ENCODE peak calls at places on chromosomes 16 and 17, in nine cellular contexts. One of them, this sample, is unnamed.

GRCh38 chr17:57696050-57696449 is 49.0 kb downstream of the CCDC182 start:
- DNase-seq in A549: no peak
- DNase-seq in cardiac muscle cell: peak; percentile 6
- DNase-seq in neural progenitor cell: no peak
- DNase-seq in ovary: no peak
- DNase-seq in mesendoderm: no peak
- DNase-seq in mammary epithelial cell: no peak
- DNase-seq in uterus: no peak
- DNase-seq in colonic mucosa: no peak
- DNase-seq in this sample: peak; percentile 72

GRCh38 chr17:77449908-77450741 is 309.4 kb downstream of the SEC14L1 start:
- DNase-seq in mammary epithelial cell: peak; percentile 52
- DNase-seq in neural progenitor cell: peak; percentile 89
- DNase-seq in A549: peak; percentile 56
- DNase-seq in mesendoderm: peak; percentile 90
- DNase-seq in ovary: peak; percentile 97
- DNase-seq in colonic mucosa: peak; percentile 87
- DNase-seq in uterus: peak; percentile 93
- DNase-seq in cardiac muscle cell: peak; percentile 86
- DNase-seq in this sample: peak; percentile 95

GRCh38 chr16:50910698-50911025 is 168.8 kb downstream of the CYLD start:
- DNase-seq in colonic mucosa: no peak
- DNase-seq in uterus: no peak
- DNase-seq in A549: no peak
- DNase-seq in mesendoderm: no peak
- DNase-seq in neural progenitor cell: no peak
- DNase-seq in ovary: no peak
- DNase-seq in mammary epithelial cell: no peak
- DNase-seq in cardiac muscle cell: no peak
- DNase-seq in this sample: no peak

GRCh38 chr16:55184052-55184451 is 140.0 kb upstream of the IRX6 start:
- DNase-seq in neural progenitor cell: peak; percentile 50
- DNase-seq in uterus: no peak
- DNase-seq in mammary epithelial cell: no peak
- DNase-seq in A549: no peak
- DNase-seq in ovary: no peak
- DNase-seq in mesendoderm: peak; percentile 89
- DNase-seq in colonic mucosa: no peak
- DNase-seq in cardiac muscle cell: no peak
- DNase-seq in this sample: no peak

GRCh38 chr16:85553436-85554113 is 59.5 kb upstream of the GSE1 start:
- DNase-seq in ovary: peak; percentile 64
- DNase-seq in colonic mucosa: peak; percentile 76
- DNase-seq in A549: peak; percentile 62
- DNase-seq in mammary epithelial cell: peak; percentile 41
- DNase-seq in neural progenitor cell: no peak
- DNase-seq in uterus: peak; percentile 64
- DNase-seq in mesendoderm: peak; percentile 90
- DNase-seq in cardiac muscle cell: peak; percentile 78
- DNase-seq in this sample: peak; percentile 92

GRCh38 chr16:49356728-49357488 is 16.7 kb upstream of the C16orf78 start:
- DNase-seq in ovary: no peak
- DNase-seq in cardiac muscle cell: no peak
- DNase-seq in mammary epithelial cell: no peak
- DNase-seq in A549: no peak
- DNase-seq in uterus: no peak
- DNase-seq in mesendoderm: no peak
- DNase-seq in colonic mucosa: peak; percentile 77
- DNase-seq in neural progenitor cell: no peak
- DNase-seq in this sample: no peak

GRCh38 chr16:31064882-31065461 is 9.1 kb downstream of the ZNF668 start:
- DNase-seq in A549: peak; percentile 55
- DNase-seq in neural progenitor cell: peak; percentile 61
- DNase-seq in uterus: peak; percentile 69
- DNase-seq in colonic mucosa: no peak
- DNase-seq in ovary: no peak
- DNase-seq in mesendoderm: no peak
- DNase-seq in cardiac muscle cell: peak; percentile 92
- DNase-seq in mammary epithelial cell: peak; percentile 79
- DNase-seq in this sample: peak; percentile 74

GRCh38 chr16:25155553-25156460 is 44.3 kb downstream of the LCMT1 start:
- DNase-seq in colonic mucosa: no peak
- DNase-seq in ovary: no peak
- DNase-seq in mammary epithelial cell: peak; percentile 14
- DNase-seq in cardiac muscle cell: peak; percentile 46
- DNase-seq in neural progenitor cell: no peak
- DNase-seq in uterus: no peak
- DNase-seq in mesendoderm: no peak
- DNase-seq in A549: no peak
- DNase-seq in this sample: no peak

GRCh38 chr17:44307387-44308186 is 814 bp upstream of the RUNDC3A start:
- DNase-seq in cardiac muscle cell: peak; percentile 67
- DNase-seq in A549: peak; percentile 88
- DNase-seq in colonic mucosa: no peak
- DNase-seq in uterus: peak; percentile 32
- DNase-seq in neural progenitor cell: peak; percentile 91
- DNase-seq in ovary: peak; percentile 56
- DNase-seq in mammary epithelial cell: peak; percentile 50
- DNase-seq in mesendoderm: peak; percentile 81
- DNase-seq in this sample: no peak

GRCh38 chr17:44309472-44309871 is 1.1 kb downstream of the RUNDC3A start:
- DNase-seq in ovary: no peak
- DNase-seq in uterus: no peak
- DNase-seq in colonic mucosa: no peak
- DNase-seq in mesendoderm: peak; percentile 34
- DNase-seq in cardiac muscle cell: no peak
- DNase-seq in A549: no peak
- DNase-seq in mammary epithelial cell: peak; percentile 14
- DNase-seq in neural progenitor cell: no peak
- DNase-seq in this sample: no peak

GRCh38 chr17:44308320-44308818 is at the start of gene RUNDC3A:
- DNase-seq in colonic mucosa: peak; percentile 80
- DNase-seq in ovary: peak; percentile 88
- DNase-seq in mammary epithelial cell: peak; percentile 66
- DNase-seq in A549: peak; percentile 95
- DNase-seq in uterus: peak; percentile 84
- DNase-seq in cardiac muscle cell: peak; percentile 88
- DNase-seq in mesendoderm: peak; percentile 94
- DNase-seq in neural progenitor cell: peak; percentile 97
- DNase-seq in this sample: peak; percentile 89

GRCh38 chr17:44310188-44310587 is 1.8 kb downstream of the RUNDC3A start:
- DNase-seq in A549: no peak
- DNase-seq in neural progenitor cell: no peak
- DNase-seq in ovary: no peak
- DNase-seq in mesendoderm: no peak
- DNase-seq in colonic mucosa: no peak
- DNase-seq in uterus: no peak
- DNase-seq in cardiac muscle cell: no peak
- DNase-seq in mammary epithelial cell: no peak
- DNase-seq in this sample: no peak

GRCh38 chr17:44308865-44309264 is 464 bp downstream of the RUNDC3A start:
- DNase-seq in neural progenitor cell: no peak
- DNase-seq in A549: no peak
- DNase-seq in colonic mucosa: no peak
- DNase-seq in ovary: no peak
- DNase-seq in uterus: no peak
- DNase-seq in mesendoderm: no peak
- DNase-seq in cardiac muscle cell: no peak
- DNase-seq in mammary epithelial cell: no peak
- DNase-seq in this sample: no peak
- H3K4me3 ChIP-seq in neural progenitor cell: peak overlapping the region; percentile 50
- H3K4me3 ChIP-seq in A549: no peak overlapping the region
- H3K4me3 ChIP-seq in colonic mucosa: peak overlapping the region; percentile 40
- H3K4me3 ChIP-seq in ovary: peak overlapping the region; percentile 23
- H3K4me3 ChIP-seq in uterus: peak overlapping the region; percentile 33
- H3K4me3 ChIP-seq in mesendoderm: no peak overlapping the region
- H3K4me3 ChIP-seq in cardiac muscle cell: no peak overlapping the region
- H3K4me3 ChIP-seq in mammary epithelial cell: no peak overlapping the region
- H3K4me3 ChIP-seq in this sample: peak overlapping the region; percentile 50

GRCh38 chr17:66988069-66988798 is 23.7 kb downstream of the CACNG4 start:
- DNase-seq in mesendoderm: peak; percentile 38
- DNase-seq in uterus: no peak
- DNase-seq in mammary epithelial cell: no peak
- DNase-seq in A549: no peak
- DNase-seq in ovary: no peak
- DNase-seq in colonic mucosa: no peak
- DNase-seq in cardiac muscle cell: no peak
- DNase-seq in neural progenitor cell: peak; percentile 19
- DNase-seq in this sample: no peak

GRCh38 chr17:66985838-66986237 is 21.3 kb downstream of the CACNG4 start:
- DNase-seq in uterus: no peak
- DNase-seq in A549: no peak
- DNase-seq in cardiac muscle cell: no peak
- DNase-seq in neural progenitor cell: no peak
- DNase-seq in mesendoderm: no peak
- DNase-seq in colonic mucosa: no peak
- DNase-seq in ovary: no peak
- DNase-seq in mammary epithelial cell: no peak
- DNase-seq in this sample: no peak

GRCh38 chr17:66987059-66987616 is 22.6 kb downstream of the CACNG4 start:
- DNase-seq in mammary epithelial cell: no peak
- DNase-seq in mesendoderm: no peak
- DNase-seq in cardiac muscle cell: peak; percentile 18
- DNase-seq in neural progenitor cell: no peak
- DNase-seq in colonic mucosa: no peak
- DNase-seq in uterus: no peak
- DNase-seq in A549: no peak
- DNase-seq in ovary: no peak
- DNase-seq in this sample: no peak

GRCh38 chr17:66985338-66985737 is 20.8 kb downstream of the CACNG4 start:
- DNase-seq in colonic mucosa: no peak
- DNase-seq in uterus: no peak
- DNase-seq in cardiac muscle cell: no peak
- DNase-seq in neural progenitor cell: no peak
- DNase-seq in ovary: no peak
- DNase-seq in A549: no peak
- DNase-seq in mesendoderm: no peak
- DNase-seq in mammary epithelial cell: no peak
- DNase-seq in this sample: no peak

DNA sequence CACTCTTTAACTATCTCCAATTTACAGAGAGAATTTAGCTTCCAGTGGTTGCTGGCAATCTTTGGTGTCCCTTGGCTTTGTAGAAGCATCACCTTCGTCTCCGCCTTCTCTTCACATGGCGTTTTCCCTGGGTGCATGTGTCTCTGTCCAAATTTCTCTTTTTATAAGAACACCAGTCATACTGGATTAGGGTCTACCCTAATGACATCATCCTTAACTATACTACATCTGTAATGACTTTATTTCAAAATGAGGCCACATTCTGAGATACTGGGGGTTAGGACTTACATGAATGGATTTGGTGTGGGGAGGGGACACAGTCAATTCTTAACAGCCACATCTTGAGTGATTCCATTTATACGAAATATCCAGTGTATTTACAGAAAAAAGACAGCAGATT is 22.2 kb downstream of the CACNG4 start:
- DNase-seq in ovary: no peak
- DNase-seq in mammary epithelial cell: no peak
- DNase-seq in neural progenitor cell: no peak
- DNase-seq in mesendoderm: no peak
- DNase-seq in cardiac muscle cell: no peak
- DNase-seq in A549: no peak
- DNase-seq in uterus: no peak
- DNase-seq in colonic mucosa: no peak
- DNase-seq in this sample: no peak
- H3K27ac ChIP-seq in ovary: no peak overlapping the region
- H3K27ac ChIP-seq in mammary epithelial cell: no peak overlapping the region
- H3K27ac ChIP-seq in neural progenitor cell: no peak overlapping the region
- H3K27ac ChIP-seq in mesendoderm: no peak overlapping the region
- H3K27ac ChIP-seq in cardiac muscle cell: no peak overlapping the region
- H3K27ac ChIP-seq in A549: no peak overlapping the region
- H3K27ac ChIP-seq in uterus: no peak overlapping the region
- H3K27ac ChIP-seq in colonic mucosa: no peak overlapping the region
- H3K27ac ChIP-seq in this sample: no peak overlapping the region

GRCh38 chr17:72189781-72190593 is 69.2 kb downstream of the SOX9 start:
- DNase-seq in colonic mucosa: no peak
- DNase-seq in cardiac muscle cell: peak; percentile 62
- DNase-seq in uterus: no peak
- DNase-seq in ovary: no peak
- DNase-seq in mammary epithelial cell: no peak
- DNase-seq in mesendoderm: no peak
- DNase-seq in A549: no peak
- DNase-seq in neural progenitor cell: no peak
- DNase-seq in this sample: no peak

GRCh38 chr17:72188801-72189200 is 68.0 kb downstream of the SOX9 start:
- DNase-seq in cardiac muscle cell: no peak
- DNase-seq in mesendoderm: no peak
- DNase-seq in A549: no peak
- DNase-seq in mammary epithelial cell: no peak
- DNase-seq in colonic mucosa: no peak
- DNase-seq in uterus: no peak
- DNase-seq in neural progenitor cell: no peak
- DNase-seq in ovary: no peak
- DNase-seq in this sample: no peak

GRCh38 chr17:72185571-72185970 is 64.8 kb downstream of the SOX9 start:
- DNase-seq in colonic mucosa: no peak
- DNase-seq in mammary epithelial cell: no peak
- DNase-seq in ovary: no peak
- DNase-seq in cardiac muscle cell: peak; percentile 62
- DNase-seq in uterus: no peak
- DNase-seq in A549: no peak
- DNase-seq in mesendoderm: no peak
- DNase-seq in neural progenitor cell: no peak
- DNase-seq in this sample: peak; percentile 82

GRCh38 chr17:72184805-72185204 is 64.0 kb downstream of the SOX9 start:
- DNase-seq in A549: no peak
- DNase-seq in uterus: no peak
- DNase-seq in mammary epithelial cell: no peak
- DNase-seq in mesendoderm: no peak
- DNase-seq in neural progenitor cell: no peak
- DNase-seq in ovary: no peak
- DNase-seq in cardiac muscle cell: peak; percentile 78
- DNase-seq in colonic mucosa: no peak
- DNase-seq in this sample: no peak

DNA sequence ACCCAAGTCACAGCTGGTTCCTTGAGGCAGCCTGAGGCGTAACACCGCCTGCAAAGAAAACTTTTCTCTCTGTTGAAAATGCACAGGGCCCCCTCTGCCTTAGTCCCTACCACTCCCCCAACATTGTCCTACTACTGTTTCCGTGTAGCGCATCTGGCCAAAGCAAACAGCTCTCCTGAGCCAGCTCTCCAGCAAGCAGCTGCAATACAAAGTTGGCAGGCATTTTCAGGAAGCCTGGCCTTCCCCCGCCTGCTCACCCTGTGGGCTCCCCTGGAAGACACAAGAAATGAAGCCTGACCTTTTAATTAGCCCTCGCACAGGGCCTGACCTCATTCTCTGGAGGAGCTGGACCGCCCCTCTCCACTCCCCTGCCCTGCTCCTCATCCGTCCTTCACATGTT is 66.7 kb downstream of the SOX9 start:
- DNase-seq in ovary: no peak
- DNase-seq in mesendoderm: no peak
- DNase-seq in cardiac muscle cell: peak; percentile 85
- DNase-seq in mammary epithelial cell: no peak
- DNase-seq in colonic mucosa: peak; percentile 60
- DNase-seq in neural progenitor cell: peak; percentile 45
- DNase-seq in uterus: no peak
- DNase-seq in A549: no peak
- DNase-seq in this sample: peak; percentile 83
- H3K4me3 ChIP-seq in ovary: no peak overlapping the region
- H3K4me3 ChIP-seq in mesendoderm: no peak overlapping the region
- H3K4me3 ChIP-seq in cardiac muscle cell: no peak overlapping the region
- H3K4me3 ChIP-seq in mammary epithelial cell: no peak overlapping the region
- H3K4me3 ChIP-seq in colonic mucosa: no peak overlapping the region
- H3K4me3 ChIP-seq in neural progenitor cell: no peak overlapping the region
- H3K4me3 ChIP-seq in uterus: no peak overlapping the region
- H3K4me3 ChIP-seq in A549: no peak overlapping the region
- H3K4me3 ChIP-seq in this sample: no peak overlapping the region

GRCh38 chr17:50046179-50046578 is 9.7 kb upstream of the ITGA3 start:
- DNase-seq in colonic mucosa: no peak
- DNase-seq in ovary: no peak
- DNase-seq in uterus: no peak
- DNase-seq in mesendoderm: no peak
- DNase-seq in neural progenitor cell: no peak
- DNase-seq in mammary epithelial cell: no peak
- DNase-seq in cardiac muscle cell: no peak
- DNase-seq in A549: no peak
- DNase-seq in this sample: no peak

GRCh38 chr17:50048146-50048720 is 7.7 kb upstream of the ITGA3 start:
- DNase-seq in ovary: no peak
- DNase-seq in neural progenitor cell: no peak
- DNase-seq in mesendoderm: no peak
- DNase-seq in uterus: no peak
- DNase-seq in mammary epithelial cell: no peak
- DNase-seq in cardiac muscle cell: peak; percentile 56
- DNase-seq in A549: no peak
- DNase-seq in colonic mucosa: no peak
- DNase-seq in this sample: peak; percentile 35

GRCh38 chr17:50046667-50047066 is 9.2 kb upstream of the ITGA3 start:
- DNase-seq in neural progenitor cell: no peak
- DNase-seq in colonic mucosa: no peak
- DNase-seq in ovary: no peak
- DNase-seq in cardiac muscle cell: no peak
- DNase-seq in uterus: no peak
- DNase-seq in mesendoderm: no peak
- DNase-seq in mammary epithelial cell: no peak
- DNase-seq in A549: no peak
- DNase-seq in this sample: no peak

GRCh38 chr17:50047488-50048126 is 8.3 kb upstream of the ITGA3 start:
- DNase-seq in mammary epithelial cell: peak; percentile 90
- DNase-seq in mesendoderm: peak; percentile 66
- DNase-seq in neural progenitor cell: no peak
- DNase-seq in uterus: no peak
- DNase-seq in colonic mucosa: no peak
- DNase-seq in A549: no peak
- DNase-seq in ovary: no peak
- DNase-seq in cardiac muscle cell: peak; percentile 60
- DNase-seq in this sample: peak; percentile 31

GRCh38 chr17:50047083-50047482 is 8.8 kb upstream of the ITGA3 start:
- DNase-seq in colonic mucosa: no peak
- DNase-seq in mesendoderm: no peak
- DNase-seq in uterus: no peak
- DNase-seq in A549: no peak
- DNase-seq in cardiac muscle cell: no peak
- DNase-seq in ovary: no peak
- DNase-seq in neural progenitor cell: no peak
- DNase-seq in mammary epithelial cell: no peak
- DNase-seq in this sample: peak; percentile 27
- H3K27ac ChIP-seq in colonic mucosa: no peak overlapping the region
- H3K27ac ChIP-seq in mesendoderm: no peak overlapping the region
- H3K27ac ChIP-seq in uterus: no peak overlapping the region
- H3K27ac ChIP-seq in A549: peak overlapping the region; percentile 64
- H3K27ac ChIP-seq in cardiac muscle cell: no peak overlapping the region
- H3K27ac ChIP-seq in ovary: no peak overlapping the region
- H3K27ac ChIP-seq in neural progenitor cell: no peak overlapping the region
- H3K27ac ChIP-seq in mammary epithelial cell: peak overlapping the region; percentile 70
- H3K27ac ChIP-seq in this sample: no peak overlapping the region